ENCODE peak calls at places on chromosomes 13 and 19, in ten cellular contexts. One of them, this sample, is unnamed.

GRCh38 chr19:51703655-51704515 is 10.8 kb downstream of the SPACA6 start:
- DNase-seq in WERI-Rb-1: peak
- DNase-seq in psoas muscle: peak
- DNase-seq in mucosa of descending colon: peak
- DNase-seq in BE2C: peak
- DNase-seq in GM12878: peak
- DNase-seq in astrocyte: peak
- DNase-seq in CD8-positive, alpha-beta T cell: peak
- DNase-seq in fibroblast of the aortic adventitia: peak
- DNase-seq in ovary: peak
- DNase-seq in this sample: peak

GRCh38 chr13:60312851-60313505 is 84.0 kb upstream of the TDRD3 start:
- DNase-seq in WERI-Rb-1: peak
- DNase-seq in psoas muscle: no peak
- DNase-seq in mucosa of descending colon: no peak
- DNase-seq in BE2C: no peak
- DNase-seq in GM12878: no peak
- DNase-seq in astrocyte: peak
- DNase-seq in CD8-positive, alpha-beta T cell: no peak
- DNase-seq in fibroblast of the aortic adventitia: no peak
- DNase-seq in ovary: no peak
- DNase-seq in this sample: no peak

GRCh38 chr13:76035711-76036110 is 399.6 kb downstream of the LMO7 start:
- DNase-seq in WERI-Rb-1: no peak
- DNase-seq in psoas muscle: no peak
- DNase-seq in mucosa of descending colon: no peak
- DNase-seq in BE2C: no peak
- DNase-seq in GM12878: no peak
- DNase-seq in astrocyte: no peak
- DNase-seq in CD8-positive, alpha-beta T cell: no peak
- DNase-seq in fibroblast of the aortic adventitia: peak
- DNase-seq in ovary: no peak
- DNase-seq in this sample: peak

GRCh38 chr19:15438124-15438496 is 11.6 kb downstream of the WIZ start:
- DNase-seq in WERI-Rb-1: no peak
- DNase-seq in psoas muscle: no peak
- DNase-seq in mucosa of descending colon: no peak
- DNase-seq in BE2C: no peak
- DNase-seq in GM12878: no peak
- DNase-seq in astrocyte: no peak
- DNase-seq in CD8-positive, alpha-beta T cell: no peak
- DNase-seq in fibroblast of the aortic adventitia: no peak
- DNase-seq in ovary: no peak
- DNase-seq in this sample: no peak

GRCh38 chr13:30654430-30654829 is 36.7 kb downstream of the USPL1 start:
- DNase-seq in WERI-Rb-1: no peak
- DNase-seq in psoas muscle: no peak
- DNase-seq in mucosa of descending colon: no peak
- DNase-seq in BE2C: no peak
- DNase-seq in GM12878: no peak
- DNase-seq in astrocyte: no peak
- DNase-seq in CD8-positive, alpha-beta T cell: no peak
- DNase-seq in fibroblast of the aortic adventitia: no peak
- DNase-seq in ovary: no peak
- DNase-seq in this sample: no peak

GRCh38 chr19:35720163-35720524 is 2.3 kb downstream of the KMT2B start:
- DNase-seq in WERI-Rb-1: no peak
- DNase-seq in psoas muscle: no peak
- DNase-seq in mucosa of descending colon: no peak
- DNase-seq in BE2C: no peak
- DNase-seq in GM12878: no peak
- DNase-seq in astrocyte: no peak
- DNase-seq in CD8-positive, alpha-beta T cell: no peak
- DNase-seq in fibroblast of the aortic adventitia: no peak
- DNase-seq in ovary: no peak
- DNase-seq in this sample: no peak

GRCh38 chr19:20039203-20039723 is at the start of gene ZNF682:
- DNase-seq in WERI-Rb-1: peak
- DNase-seq in psoas muscle: peak
- DNase-seq in mucosa of descending colon: peak
- DNase-seq in BE2C: peak
- DNase-seq in GM12878: no peak
- DNase-seq in astrocyte: peak
- DNase-seq in CD8-positive, alpha-beta T cell: peak
- DNase-seq in fibroblast of the aortic adventitia: peak
- DNase-seq in ovary: peak
- DNase-seq in this sample: peak

GRCh38 chr13:98234348-98234747 is 57.3 kb upstream of the RNF113B start:
- DNase-seq in WERI-Rb-1: no peak
- DNase-seq in psoas muscle: no peak
- DNase-seq in mucosa of descending colon: no peak
- DNase-seq in BE2C: no peak
- DNase-seq in GM12878: no peak
- DNase-seq in astrocyte: no peak
- DNase-seq in CD8-positive, alpha-beta T cell: no peak
- DNase-seq in fibroblast of the aortic adventitia: no peak
- DNase-seq in ovary: no peak
- DNase-seq in this sample: no peak

GRCh38 chr13:110195547-110196485 is 111.1 kb downstream of the COL4A1 start:
- DNase-seq in WERI-Rb-1: no peak
- DNase-seq in psoas muscle: no peak
- DNase-seq in mucosa of descending colon: no peak
- DNase-seq in BE2C: no peak
- DNase-seq in GM12878: no peak
- DNase-seq in astrocyte: no peak
- DNase-seq in CD8-positive, alpha-beta T cell: no peak
- DNase-seq in fibroblast of the aortic adventitia: no peak
- DNase-seq in ovary: no peak
- DNase-seq in this sample: no peak

GRCh38 chr19:46574533-46574932 is 26.6 kb upstream of the CALM3 start:
- DNase-seq in WERI-Rb-1: peak
- DNase-seq in psoas muscle: no peak
- DNase-seq in mucosa of descending colon: no peak
- DNase-seq in BE2C: peak
- DNase-seq in GM12878: no peak
- DNase-seq in astrocyte: peak
- DNase-seq in CD8-positive, alpha-beta T cell: no peak
- DNase-seq in fibroblast of the aortic adventitia: peak
- DNase-seq in ovary: no peak
- DNase-seq in this sample: no peak

GRCh38 chr19:29528946-29529645 is 3.3 kb downstream of the VSTM2B start:
- DNase-seq in WERI-Rb-1: no peak
- DNase-seq in psoas muscle: peak
- DNase-seq in mucosa of descending colon: no peak
- DNase-seq in BE2C: no peak
- DNase-seq in GM12878: no peak
- DNase-seq in astrocyte: no peak
- DNase-seq in CD8-positive, alpha-beta T cell: no peak
- DNase-seq in fibroblast of the aortic adventitia: no peak
- DNase-seq in ovary: peak
- DNase-seq in this sample: no peak

GRCh38 chr19:10227215-10227971 is 3.7 kb downstream of the S1PR2 start:
- DNase-seq in WERI-Rb-1: no peak
- DNase-seq in psoas muscle: peak
- DNase-seq in mucosa of descending colon: peak
- DNase-seq in BE2C: no peak
- DNase-seq in GM12878: no peak
- DNase-seq in astrocyte: no peak
- DNase-seq in CD8-positive, alpha-beta T cell: no peak
- DNase-seq in fibroblast of the aortic adventitia: peak
- DNase-seq in ovary: peak
- DNase-seq in this sample: peak

GRCh38 chr13:69092615-69093322 is 1014.9 kb upstream of the ATXN8OS start:
- DNase-seq in WERI-Rb-1: peak
- DNase-seq in psoas muscle: no peak
- DNase-seq in mucosa of descending colon: no peak
- DNase-seq in BE2C: no peak
- DNase-seq in GM12878: no peak
- DNase-seq in astrocyte: no peak
- DNase-seq in CD8-positive, alpha-beta T cell: no peak
- DNase-seq in fibroblast of the aortic adventitia: no peak
- DNase-seq in ovary: no peak
- DNase-seq in this sample: no peak

GRCh38 chr19:29771708-29772415 is 39.9 kb upstream of the CCNE1 start:
- DNase-seq in WERI-Rb-1: peak
- DNase-seq in psoas muscle: no peak
- DNase-seq in mucosa of descending colon: no peak
- DNase-seq in BE2C: peak
- DNase-seq in GM12878: no peak
- DNase-seq in astrocyte: peak
- DNase-seq in CD8-positive, alpha-beta T cell: peak
- DNase-seq in fibroblast of the aortic adventitia: peak
- DNase-seq in ovary: peak
- DNase-seq in this sample: peak

GRCh38 chr19:11204943-11205349 is 7.6 kb upstream of the KANK2 start:
- DNase-seq in WERI-Rb-1: no peak
- DNase-seq in psoas muscle: peak
- DNase-seq in mucosa of descending colon: no peak
- DNase-seq in BE2C: no peak
- DNase-seq in GM12878: peak
- DNase-seq in astrocyte: no peak
- DNase-seq in CD8-positive, alpha-beta T cell: no peak
- DNase-seq in fibroblast of the aortic adventitia: no peak
- DNase-seq in ovary: peak
- DNase-seq in this sample: no peak

GRCh38 chr13:93865235-93865634 is 614.2 kb downstream of the DCT start:
- DNase-seq in WERI-Rb-1: peak
- DNase-seq in psoas muscle: no peak
- DNase-seq in mucosa of descending colon: no peak
- DNase-seq in BE2C: no peak
- DNase-seq in GM12878: no peak
- DNase-seq in astrocyte: no peak
- DNase-seq in CD8-positive, alpha-beta T cell: no peak
- DNase-seq in fibroblast of the aortic adventitia: no peak
- DNase-seq in ovary: no peak
- DNase-seq in this sample: no peak

GRCh38 chr13:111282997-111283396 is 37.4 kb upstream of the TEX29 start:
- DNase-seq in WERI-Rb-1: no peak
- DNase-seq in psoas muscle: no peak
- DNase-seq in mucosa of descending colon: no peak
- DNase-seq in BE2C: no peak
- DNase-seq in GM12878: no peak
- DNase-seq in astrocyte: no peak
- DNase-seq in CD8-positive, alpha-beta T cell: no peak
- DNase-seq in fibroblast of the aortic adventitia: no peak
- DNase-seq in ovary: no peak
- DNase-seq in this sample: no peak

GRCh38 chr19:35717665-35718344 is at the start of gene KMT2B:
- DNase-seq in WERI-Rb-1: peak
- DNase-seq in psoas muscle: peak
- DNase-seq in mucosa of descending colon: no peak
- DNase-seq in BE2C: no peak
- DNase-seq in GM12878: no peak
- DNase-seq in astrocyte: no peak
- DNase-seq in CD8-positive, alpha-beta T cell: no peak
- DNase-seq in fibroblast of the aortic adventitia: no peak
- DNase-seq in ovary: peak
- DNase-seq in this sample: no peak

GRCh38 chr13:48853381-48854102 is 122.2 kb upstream of the FNDC3A start:
- DNase-seq in WERI-Rb-1: no peak
- DNase-seq in psoas muscle: no peak
- DNase-seq in mucosa of descending colon: no peak
- DNase-seq in BE2C: no peak
- DNase-seq in GM12878: no peak
- DNase-seq in astrocyte: peak
- DNase-seq in CD8-positive, alpha-beta T cell: no peak
- DNase-seq in fibroblast of the aortic adventitia: peak
- DNase-seq in ovary: no peak
- DNase-seq in this sample: peak

DNA sequence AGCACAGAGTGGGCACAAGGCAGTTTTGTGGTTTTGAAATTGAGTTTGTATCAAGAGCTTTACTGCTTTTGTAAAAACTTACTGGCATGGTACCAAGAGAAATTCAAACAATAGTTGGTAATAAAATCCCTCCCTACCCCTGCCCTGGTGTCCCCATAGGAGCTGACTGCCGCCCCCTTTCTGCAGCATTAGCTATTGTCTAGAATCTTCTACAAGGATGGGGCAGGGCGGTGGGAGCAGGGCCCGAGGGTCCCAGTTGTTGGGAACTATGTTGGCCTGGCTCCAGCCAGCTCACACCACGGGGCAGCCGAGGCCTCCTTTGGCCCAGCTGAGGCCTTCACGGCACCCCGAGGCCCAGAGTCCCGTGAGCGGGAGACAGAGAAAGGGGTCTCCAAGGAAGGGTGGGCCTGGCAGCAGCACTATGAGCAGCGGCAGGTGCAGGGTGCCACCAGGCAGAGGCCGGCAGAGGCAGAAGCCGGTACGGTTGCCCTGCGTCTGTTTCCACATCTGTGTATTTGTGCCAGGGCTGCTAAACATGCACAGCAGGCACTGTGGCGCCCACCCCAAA is 57.9 kb downstream of the KDM4B start:
- DNase-seq in WERI-Rb-1: no peak
- DNase-seq in psoas muscle: no peak
- DNase-seq in mucosa of descending colon: peak
- DNase-seq in BE2C: no peak
- DNase-seq in GM12878: no peak
- DNase-seq in astrocyte: no peak
- DNase-seq in CD8-positive, alpha-beta T cell: no peak
- DNase-seq in fibroblast of the aortic adventitia: peak
- DNase-seq in ovary: no peak
- DNase-seq in this sample: peak
- TF ChIP-seq CTCF in WERI-Rb-1: no peak
- TF ChIP-seq CTCF in psoas muscle: no peak
- TF ChIP-seq CTCF in mucosa of descending colon: no peak
- TF ChIP-seq CTCF in BE2C: no peak
- TF ChIP-seq CTCF in GM12878: no peak
- TF ChIP-seq CTCF in astrocyte: no peak
- TF ChIP-seq CTCF in CD8-positive, alpha-beta T cell: no peak
- TF ChIP-seq CTCF in fibroblast of the aortic adventitia: peak
- TF ChIP-seq CTCF in ovary: no peak
- TF ChIP-seq CTCF in this sample: peak

GRCh38 chr13:40613954-40614353 is 52.5 kb downstream of the FOXO1 start:
- DNase-seq in WERI-Rb-1: no peak
- DNase-seq in psoas muscle: no peak
- DNase-seq in mucosa of descending colon: no peak
- DNase-seq in BE2C: no peak
- DNase-seq in GM12878: no peak
- DNase-seq in astrocyte: no peak
- DNase-seq in CD8-positive, alpha-beta T cell: no peak
- DNase-seq in fibroblast of the aortic adventitia: no peak
- DNase-seq in ovary: no peak
- DNase-seq in this sample: no peak
- H3K4me3 ChIP-seq in WERI-Rb-1: no peak
- H3K4me3 ChIP-seq in psoas muscle: no peak
- H3K4me3 ChIP-seq in mucosa of descending colon: no peak
- H3K4me3 ChIP-seq in BE2C: no peak
- H3K4me3 ChIP-seq in GM12878: no peak
- H3K4me3 ChIP-seq in astrocyte: no peak
- H3K4me3 ChIP-seq in CD8-positive, alpha-beta T cell: peak
- H3K4me3 ChIP-seq in fibroblast of the aortic adventitia: no peak
- H3K4me3 ChIP-seq in ovary: no peak
- H3K4me3 ChIP-seq in this sample: no peak

GRCh38 chr13:72643339-72643989 is 84.0 kb downstream of the MZT1 start:
- DNase-seq in WERI-Rb-1: peak
- DNase-seq in psoas muscle: no peak
- DNase-seq in mucosa of descending colon: no peak
- DNase-seq in BE2C: peak
- DNase-seq in GM12878: no peak
- DNase-seq in astrocyte: peak
- DNase-seq in CD8-positive, alpha-beta T cell: peak
- DNase-seq in fibroblast of the aortic adventitia: peak
- DNase-seq in ovary: peak
- DNase-seq in this sample: peak
- TF ChIP-seq CTCF in WERI-Rb-1: peak
- TF ChIP-seq CTCF in psoas muscle: peak
- TF ChIP-seq CTCF in mucosa of descending colon: peak
- TF ChIP-seq CTCF in BE2C: peak
- TF ChIP-seq CTCF in GM12878: peak
- TF ChIP-seq CTCF in astrocyte: peak
- TF ChIP-seq CTCF in CD8-positive, alpha-beta T cell: peak
- TF ChIP-seq CTCF in fibroblast of the aortic adventitia: peak
- TF ChIP-seq CTCF in ovary: no peak
- TF ChIP-seq CTCF in this sample: peak

GRCh38 chr13:113046883-113047244 is 58.7 kb upstream of the F7 start:
- DNase-seq in WERI-Rb-1: no peak
- DNase-seq in psoas muscle: peak
- DNase-seq in mucosa of descending colon: peak
- DNase-seq in BE2C: no peak
- DNase-seq in GM12878: no peak
- DNase-seq in astrocyte: no peak
- DNase-seq in CD8-positive, alpha-beta T cell: no peak
- DNase-seq in fibroblast of the aortic adventitia: no peak
- DNase-seq in ovary: no peak
- DNase-seq in this sample: no peak
- H3K4me3 ChIP-seq in WERI-Rb-1: no peak
- H3K4me3 ChIP-seq in psoas muscle: no peak
- H3K4me3 ChIP-seq in mucosa of descending colon: no peak
- H3K4me3 ChIP-seq in BE2C: no peak
- H3K4me3 ChIP-seq in GM12878: no peak
- H3K4me3 ChIP-seq in astrocyte: no peak
- H3K4me3 ChIP-seq in CD8-positive, alpha-beta T cell: no peak
- H3K4me3 ChIP-seq in fibroblast of the aortic adventitia: no peak
- H3K4me3 ChIP-seq in ovary: no peak
- H3K4me3 ChIP-seq in this sample: no peak